ENCODE peak calls at places on chromosomes 6 and 20, in ten cellular contexts. Z is stimulated activated CD4-positive, alpha-beta T cell treated with anti-CD3 and anti-CD28 coated beads, Interleukin-1b, Interleukin-23, amount 100 ng/mL, for 24 hours; L is HT-29; A is ACHN; Y is SIG-M5; X is HEK293T; M is activated naive CD4-positive, alpha-beta T cell treated with Interleukin-2 at 50 U/mL for 16 hours; W is K562; T is pons; F is amniotic epithelial cell. Q is an unnamed sample.

GRCh38 chr6:137852811-137853210 is 14.2 kb upstream of the TNFAIP3 start:
- DNase-seq in X (no peak), L (no peak), M (no peak), A (no peak), T (no peak), Y (no peak), W (no peak), F (no peak), Z (no peak), Q (no peak)

GRCh38 chr20:15196580-15197255 is 859.3 kb upstream of the FLRT3 start:
- DNase-seq in Y (no peak), M (no peak), T (no peak), F (no peak), L (no peak), A (no peak), Z (no peak), X (no peak), W (no peak), Q (no peak)

GRCh38 chr6:110181131-110182027 is 1.2 kb downstream of the CDC40 start:
- DNase-seq in L (no peak), Y (no peak), Z (no peak), X (no peak), W (peak; percentile 35), A (no peak), F (no peak), T (peak; percentile 54), M (no peak), Q (no peak)

GRCh38 chr6:151254451-151255081 is 14.8 kb downstream of the AKAP12 start:
- DNase-seq in F (peak; percentile 73), A (peak; percentile 54), Y (no peak), Z (no peak), L (no peak), X (no peak), T (no peak), W (no peak), M (no peak), Q (peak; percentile 12)

GRCh38 chr6:89051725-89052124 is 28.8 kb upstream of the PNRC1 start:
- DNase-seq in A (no peak), T (no peak), Y (no peak), W (no peak), Z (no peak), L (no peak), M (no peak), X (no peak), F (no peak), Q (no peak)

GRCh38 chr20:4366076-4366475 is 350.7 kb upstream of the RNF24 start:
- DNase-seq in W (no peak), L (no peak), Y (no peak), X (no peak), Z (no peak), F (no peak), A (no peak), M (no peak), T (no peak), Q (no peak)

GRCh38 chr6:158803733-158804143 is 15.4 kb downstream of the EZR start:
- DNase-seq in W (no peak), M (peak; percentile 27), A (no peak), T (peak; percentile 32), Z (no peak), Y (no peak), L (peak; percentile 88), F (no peak), X (no peak), Q (no peak)

GRCh38 chr6:148835920-148836441 is 89.2 kb downstream of the UST start:
- DNase-seq in W (no peak), A (no peak), L (no peak), M (peak; percentile 72), T (no peak), Z (no peak), F (no peak), Y (no peak), X (no peak), Q (no peak)

GRCh38 chr20:34062651-34063482 is 49.2 kb downstream of the EIF2S2 start:
- DNase-seq in L (no peak), W (no peak), X (no peak), A (no peak), T (no peak), F (peak; percentile 48), Y (no peak), M (no peak), Z (no peak), Q (peak; percentile 48)

GRCh38 chr20:61252601-61253263 is 671 bp downstream of the CDH4 start:
- DNase-seq in X (peak; percentile 25), T (no peak), W (no peak), M (no peak), A (peak; percentile 22), Y (no peak), L (no peak), F (peak; percentile 27), Z (no peak), Q (no peak)

GRCh38 chr6:125197795-125198269 is 44.3 kb downstream of the TPD52L1 start:
- DNase-seq in Y (no peak), T (peak; percentile 58), A (peak; percentile 70), M (no peak), Z (no peak), F (peak; percentile 97), X (peak; percentile 21), W (peak; percentile 36), L (peak; percentile 71), Q (peak; percentile 79)

GRCh38 chr6:118784641-118785164 is 109.2 kb upstream of the ASF1A start:
- DNase-seq in M (no peak), X (no peak), W (no peak), L (no peak), Z (no peak), F (no peak), T (peak; percentile 93), Y (no peak), A (no peak), Q (peak; percentile 30)